ENCODE peak calls at places on chromosome 10, in nine cellular contexts. W is SK-N-SH, M is transverse colon, D is upper lobe of left lung, B is HepG2, K is suprapubic skin, U is K562, F is GM12878, X is sigmoid colon. J is an unnamed sample.
A peak's percentile ranks its signal among the peaks of the same experiment; 100 is the strongest.

GRCh38 chr10:87818505-87819273 is 663 bp upstream of the ATAD1 start:
- DNase-seq in F (peak; percentile 63), U (peak; percentile 51), X (peak; percentile 56), W (peak; percentile 51), M (peak; percentile 54), D (no peak), B (no peak), K (peak; percentile 68), J (peak; percentile 31)

GRCh38 chr10:127612-128432 is 7.4 kb upstream of the ZMYND11 start:
- DNase-seq in M (peak; percentile 27), W (no peak), X (no peak), U (no peak), F (peak; percentile 65), K (no peak), D (no peak), B (no peak), J (no peak)

GRCh38 chr10:79222186-79222585 is 125.1 kb upstream of the PPIF start:
- DNase-seq in X (peak; percentile 74), F (no peak), M (no peak), B (no peak), D (no peak), U (no peak), K (no peak), W (no peak), J (no peak)

GRCh38 chr10:125266966-125267365 is 106.6 kb upstream of the CTBP2 start:
- DNase-seq in B (no peak), U (no peak), X (no peak), F (no peak), K (no peak), D (no peak), M (no peak), W (no peak), J (no peak)

GRCh38 chr10:69876931-69877330 is 75.2 kb downstream of the COL13A1 start:
- DNase-seq in K (no peak), U (no peak), B (no peak), F (no peak), X (no peak), D (no peak), W (no peak), M (no peak), J (no peak)

GRCh38 chr10:101215397-101216206 is 13.7 kb downstream of the LBX1 start:
- DNase-seq in F (no peak), X (no peak), D (peak; percentile 84), B (no peak), W (peak; percentile 27), M (no peak), U (no peak), K (no peak), J (no peak)

GRCh38 chr10:79377557-79378382 is 30.5 kb downstream of the PPIF start:
- DNase-seq in B (no peak), F (no peak), K (peak; percentile 24), D (no peak), X (peak; percentile 55), W (no peak), U (no peak), M (no peak), J (no peak)

GRCh38 chr10:66837335-66837734 is 88.5 kb upstream of the LRRTM3 start:
- DNase-seq in U (no peak), D (no peak), W (no peak), X (no peak), K (no peak), B (no peak), M (no peak), F (no peak), J (no peak)

GRCh38 chr10:133126431-133127290 is 33.4 kb upstream of the KNDC1 start:
- DNase-seq in M (peak; percentile 6), D (peak; percentile 74), K (peak; percentile 78), W (no peak), U (no peak), B (no peak), F (no peak), X (peak; percentile 47), J (no peak)

GRCh38 chr10:126242352-126243260 is 145.7 kb downstream of the ADAM12 start:
- DNase-seq in D (no peak), W (peak; percentile 80), X (no peak), F (no peak), K (no peak), U (no peak), M (no peak), B (no peak), J (no peak)

GRCh38 chr10:103980246-103980906 is 13.4 kb downstream of the SLK start:
- DNase-seq in X (no peak), B (no peak), W (no peak), U (no peak), F (no peak), K (no peak), M (no peak), D (no peak), J (no peak)

GRCh38 chr10:103985726-103986125 is 18.8 kb downstream of the SLK start:
- DNase-seq in U (no peak), D (no peak), B (no peak), F (no peak), X (no peak), M (no peak), W (no peak), K (no peak), J (no peak)

GRCh38 chr10:103982639-103983038 is 15.7 kb downstream of the SLK start:
- DNase-seq in W (peak; percentile 32), F (no peak), X (no peak), K (no peak), B (peak; percentile 33), M (no peak), U (peak; percentile 41), D (no peak), J (no peak)

GRCh38 chr10:103986360-103986759 is 19.4 kb downstream of the SLK start:
- DNase-seq in W (no peak), U (no peak), F (no peak), M (no peak), B (no peak), K (no peak), X (no peak), D (no peak), J (no peak)

GRCh38 chr10:103983367-103983911 is 16.5 kb downstream of the SLK start:
- DNase-seq in U (no peak), B (no peak), K (no peak), W (no peak), M (no peak), X (no peak), F (peak; percentile 40), D (no peak), J (no peak)
- TF ChIP-seq EP300 in U (no peak), B (no peak), K (no peak), W (no peak), M (no peak), X (no peak), F (no peak), D (no peak), J (no peak)

DNA sequence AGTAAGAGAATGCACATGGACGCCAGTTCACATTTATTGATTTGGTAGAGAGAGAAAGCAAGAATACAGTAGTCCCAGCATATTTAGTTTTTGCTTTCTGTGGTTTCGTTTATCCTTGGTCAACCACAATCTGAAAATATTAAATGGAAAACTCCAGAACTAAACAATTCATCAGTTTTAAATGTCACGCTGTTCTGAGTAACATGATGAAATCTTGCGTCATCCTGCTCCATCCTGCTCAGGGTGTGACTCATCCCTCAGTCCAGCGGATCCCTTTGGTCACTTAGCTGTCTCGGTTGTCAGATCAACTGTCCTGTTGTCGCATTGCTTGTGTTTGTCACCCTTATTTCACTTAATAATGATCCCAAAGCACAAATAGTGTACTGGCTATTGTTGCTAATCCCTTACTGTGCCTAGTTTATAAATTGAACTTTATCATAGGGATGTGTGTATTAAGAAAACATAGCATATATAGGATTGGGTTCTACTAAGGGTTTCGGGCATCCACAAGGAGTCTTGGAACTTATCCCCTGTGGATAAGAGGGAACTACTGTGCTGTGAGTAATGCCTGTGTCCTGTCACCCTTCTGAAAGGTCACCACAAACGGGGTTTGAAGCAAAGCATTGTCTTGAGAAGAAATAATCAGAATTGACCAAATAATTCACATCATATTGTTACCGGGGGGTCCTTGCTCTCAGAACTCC is 73.6 kb downstream of the OTUD1 start:
- DNase-seq in U (peak; percentile 59), W (no peak), D (no peak), F (no peak), M (no peak), K (no peak), B (peak; percentile 9), X (no peak), J (no peak)
- TF ChIP-seq POLR2AphosphoS5 in U (no peak), W (no peak), D (no peak), F (no peak), M (no peak), K (no peak), B (no peak), X (no peak), J (no peak)

GRCh38 chr10:63260860-63261251 is 127.7 kb downstream of the NRBF2 start:
- DNase-seq in M (no peak), K (no peak), B (no peak), X (no peak), U (no peak), F (no peak), D (no peak), W (no peak), J (no peak)
- H3K4me1 ChIP-seq in M (peaks cover 62% of the 10 kb centered on the region), K (peaks cover 86% of the 10 kb centered on the region), B (peaks cover 68% of the 10 kb centered on the region), X (peaks cover 62% of the 10 kb centered on the region), U (peaks cover 12% of the 10 kb centered on the region), F (peaks cover 37% of the 10 kb centered on the region), D (peaks cover 72% of the 10 kb centered on the region), W (peaks cover 24% of the 10 kb centered on the region), J (peaks cover 60% of the 10 kb centered on the region)

GRCh38 chr10:68633816-68634466 is 73.8 kb downstream of the TET1 start:
- DNase-seq in X (no peak), K (no peak), F (no peak), D (no peak), U (no peak), B (no peak), W (no peak), M (no peak), J (no peak)
- TF ChIP-seq EP300 in X (no peak), K (no peak), F (no peak), D (no peak), U (no peak), B (no peak), W (no peak), M (no peak), J (no peak)

DNA sequence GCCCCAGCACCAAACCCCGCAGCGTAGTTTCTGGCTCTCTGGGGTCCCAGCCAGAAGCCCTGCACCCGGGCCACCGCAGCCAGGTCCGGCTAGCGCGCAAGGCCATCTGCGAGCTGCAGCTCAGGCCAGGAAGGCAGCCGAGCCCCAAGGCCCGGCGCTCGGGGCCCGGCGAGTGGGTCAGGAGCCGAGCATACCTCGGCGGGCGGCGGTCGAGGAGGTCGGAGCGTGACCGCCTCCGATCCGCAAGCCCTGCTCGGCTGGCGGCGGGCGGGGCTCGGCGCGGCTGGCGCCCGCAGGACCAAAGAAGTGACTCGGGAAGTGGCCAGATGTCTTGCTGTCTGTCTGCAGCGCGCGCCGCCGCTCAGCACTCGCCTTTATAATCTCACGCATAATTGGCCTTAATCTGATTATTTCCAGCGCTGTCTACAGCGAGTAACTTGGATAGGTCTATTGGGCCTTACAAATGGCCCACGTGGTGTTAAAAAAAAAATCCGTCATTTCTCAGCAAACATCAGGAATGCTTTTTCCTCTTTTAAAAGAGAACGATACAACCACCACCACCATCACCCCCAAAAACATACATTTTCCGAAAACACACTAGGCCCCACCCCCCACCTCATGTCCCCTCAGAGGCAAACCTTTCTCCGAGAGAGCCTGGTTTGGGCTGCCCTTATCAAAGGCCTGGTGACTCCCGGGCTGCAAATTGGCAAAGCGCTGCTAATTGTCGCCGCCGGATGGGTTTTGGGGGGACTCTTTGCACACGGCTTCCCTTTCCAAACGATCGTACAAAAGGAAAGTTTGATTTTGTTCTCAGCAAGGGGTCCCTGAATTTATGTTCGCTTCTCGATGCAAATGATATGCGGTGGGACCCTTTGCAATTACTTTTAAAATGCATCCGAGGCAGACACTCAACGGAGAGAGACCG is at the start of gene DRGX:
- DNase-seq in B (no peak), X (no peak), U (no peak), W (peak; percentile 80), D (peak; percentile 82), F (no peak), K (no peak), M (no peak), J (no peak)
- TF ChIP-seq POLR2AphosphoS5 in B (no peak), X (no peak), U (no peak), W (no peak), D (no peak), F (no peak), K (no peak), M (no peak), J (no peak)